ENCODE peak calls at places on chromosomes 16 and 17, in four cellular contexts. T is HCT116, H is K562, C is HepG2. S is an unnamed sample.

GRCh38 chr17:15180121-15180561 is 85.0 kb downstream of the PMP22 start:
- DNase-seq in T (no peak), H (no peak), C (no peak), S (no peak)

GRCh38 chr17:55706808-55707773 is 15.6 kb downstream of the TMEM100 start:
- DNase-seq in T (no peak), H (no peak), C (no peak), S (no peak)

GRCh38 chr17:45841883-45842525 is 2.7 kb upstream of the SPPL2C start:
- DNase-seq in T (no peak), H (no peak), C (no peak), S (no peak)

GRCh38 chr17:61072648-61073047 is 327.0 kb upstream of the TBX2 start:
- DNase-seq in T (no peak), H (no peak), C (no peak), S (no peak)

GRCh38 chr17:41533613-41534012 is 5.5 kb upstream of the KRT19 start:
- DNase-seq in T (no peak), H (no peak), C (no peak), S (no peak)

GRCh38 chr16:15879255-15879804 is 9.1 kb downstream of the CEP20 start:
- DNase-seq in T (no peak), H (peak), C (peak), S (peak)

GRCh38 chr16:5925850-5926249 is 828.3 kb upstream of the EEF2KMT start:
- DNase-seq in T (no peak), H (no peak), C (no peak), S (no peak)

GRCh38 chr17:2343421-2343820 is 6.1 kb downstream of the SGSM2 start:
- DNase-seq in T (no peak), H (no peak), C (no peak), S (no peak)

GRCh38 chr17:31431795-31432658 is 40.6 kb downstream of the RAB11FIP4 start:
- DNase-seq in T (no peak), H (no peak), C (peak), S (no peak)

GRCh38 chr17:83103938-83104311 is 24.5 kb downstream of the METRNL start:
- DNase-seq in T (no peak), H (no peak), C (no peak), S (no peak)
- H3K4me3 ChIP-seq in T (no peak), H (peak), C (no peak), S (peak)

DNA sequence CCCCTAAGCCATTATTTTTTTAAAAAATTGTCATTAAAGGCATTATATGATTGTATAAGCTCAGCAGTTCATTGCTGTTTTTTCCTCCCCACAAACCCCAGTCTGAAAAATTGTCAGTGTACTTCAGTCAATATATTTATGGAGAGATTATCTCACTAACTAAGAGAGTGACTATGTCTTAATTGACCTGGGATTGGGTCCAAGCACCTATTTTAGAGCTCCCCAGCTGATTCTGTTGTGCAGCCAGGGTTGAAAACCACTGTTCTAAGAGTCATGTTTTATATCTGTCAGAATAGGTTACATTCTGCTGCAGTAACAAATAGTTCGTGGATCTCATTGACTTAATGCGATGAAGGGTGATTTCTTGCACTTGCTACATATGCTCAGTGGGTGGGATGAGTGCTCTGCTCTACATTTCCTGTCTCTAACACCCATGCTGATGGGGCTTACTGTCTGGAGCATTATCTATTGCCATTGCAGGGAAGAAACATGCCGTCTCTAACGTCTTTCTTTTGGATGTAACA is 171.2 kb upstream of the MPHOSPH6 start:
- DNase-seq in T (no peak), H (no peak), C (no peak), S (no peak)
- TF ChIP-seq POLR2AphosphoS5 in T (no peak), H (no peak), C (no peak), S (no peak)

GRCh38 chr17:43353364-43353763 is 45.4 kb upstream of the ARL4D start:
- DNase-seq in T (no peak), H (no peak), C (no peak), S (no peak)
- TF ChIP-seq TCF7L2 in T (no peak), H (no peak), C (no peak), S (no peak)

GRCh38 chr16:29802416-29802935 is 3.9 kb upstream of the MAZ start:
- DNase-seq in T (no peak), H (no peak), C (no peak), S (no peak)

GRCh38 chr16:29805232-29806095 is 865 bp upstream of the MAZ start:
- DNase-seq in T (peak), H (peak), C (peak), S (no peak)

GRCh38 chr16:29806096-29806579 is at the start of gene MAZ:
- DNase-seq in T (peak), H (no peak), C (no peak), S (no peak)

GRCh38 chr16:29804455-29805231 is 1.7 kb upstream of the MAZ start:
- DNase-seq in T (no peak), H (no peak), C (no peak), S (no peak)

DNA sequence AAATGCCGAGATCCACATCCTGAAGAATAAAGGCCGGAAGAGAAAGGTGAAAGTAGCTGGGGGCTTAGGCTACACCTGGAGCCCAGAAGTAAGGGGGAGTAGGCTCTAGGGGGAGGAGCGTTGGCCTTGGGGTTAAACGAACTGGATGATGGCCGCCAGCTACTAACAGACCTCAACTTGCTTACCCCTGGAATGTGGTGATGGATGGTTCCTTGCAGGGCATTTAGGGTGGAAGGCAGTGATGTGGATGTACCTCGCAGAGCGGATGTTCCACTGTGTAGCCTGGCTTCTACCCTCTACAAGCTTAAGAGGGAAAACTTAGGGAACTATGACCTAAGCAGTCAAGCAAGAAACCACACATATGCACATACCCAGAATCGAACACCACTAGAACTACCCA is 2.3 kb upstream of the MAZ start:
- DNase-seq in T (no peak), H (no peak), C (no peak), S (no peak)
- H3K4me3 ChIP-seq in T (peak), H (peak), C (peak), S (peak)